ENCODE peak calls at places on chromosomes 3 and 15, in five cellular contexts. K is sigmoid colon, Y is breast epithelium, M is HCT116, D is upper lobe of left lung. C is an unnamed sample.

GRCh38 chr3:108416111-108416869 is 94.1 kb downstream of the MYH15 start:
- DNase-seq in M (no peak), D (no peak), K (no peak), Y (no peak), C (no peak)

GRCh38 chr3:132637590-132637989 is 22.0 kb downstream of the ACAD11 start:
- DNase-seq in M (no peak), D (no peak), K (no peak), Y (no peak), C (no peak)

GRCh38 chr3:118478706-118479276 is 555.9 kb downstream of the IGSF11 start:
- DNase-seq in K (no peak), M (no peak), D (no peak), Y (no peak), C (no peak)

GRCh38 chr3:4746241-4746958 is 232.8 kb upstream of the BHLHE40 start:
- DNase-seq in K (no peak), D (no peak), Y (no peak), M (no peak), C (no peak)

GRCh38 chr3:8001307-8001706 is 500.3 kb upstream of the LMCD1 start:
- DNase-seq in K (no peak), D (no peak), M (no peak), Y (no peak), C (no peak)

GRCh38 chr15:44501768-44502366 is 35.1 kb upstream of the EIF3J start:
- DNase-seq in Y (no peak), M (peak; percentile 4), K (no peak), D (no peak), C (no peak)

GRCh38 chr3:169053427-169053826 is 610.1 kb downstream of the MECOM start:
- DNase-seq in M (no peak), Y (no peak), D (no peak), K (no peak), C (no peak)

GRCh38 chr3:171700157-171700556 is 110.1 kb downstream of the PLD1 start:
- DNase-seq in M (no peak), D (no peak), Y (no peak), K (no peak), C (no peak)

GRCh38 chr3:113695818-113696645 is at the start of gene USF3:
- DNase-seq in K (peak; percentile 88), Y (peak; percentile 50), D (peak; percentile 95), M (peak; percentile 23), C (no peak)

GRCh38 chr3:2303567-2303966 is 204.9 kb downstream of the CNTN4 start:
- DNase-seq in K (no peak), M (no peak), Y (no peak), D (no peak), C (no peak)

GRCh38 chr3:90091557-90091956 is 984.1 kb downstream of the EPHA3 start:
- DNase-seq in D (no peak), K (peak; percentile 72), M (no peak), Y (no peak), C (no peak)

GRCh38 chr3:71219744-71220638 is 363.5 kb downstream of the FOXP1 start:
- DNase-seq in D (no peak), K (no peak), Y (no peak), M (no peak), C (peak; percentile 56)

GRCh38 chr3:42497009-42497731 is 5.3 kb upstream of the VIPR1 start:
- DNase-seq in M (peak; percentile 51), Y (peak; percentile 11), K (peak; percentile 24), D (no peak), C (peak; percentile 70)

GRCh38 chr3:157354722-157355121 is 81.9 kb upstream of the PTX3 start:
- DNase-seq in Y (no peak), K (no peak), M (peak; percentile 15), D (no peak), C (no peak)

GRCh38 chr3:129432036-129432435 is 3.6 kb upstream of the EFCAB12 start:
- DNase-seq in D (no peak), K (no peak), M (no peak), Y (no peak), C (no peak)

GRCh38 chr15:70625438-70625837 is 137.9 kb downstream of the UACA start:
- DNase-seq in K (no peak), D (no peak), Y (no peak), M (no peak), C (no peak)

GRCh38 chr15:31235298-31236183 is 91.1 kb upstream of the KLF13 start:
- DNase-seq in K (peak; percentile 93), Y (no peak), M (no peak), D (no peak), C (no peak)

GRCh38 chr3:59696783-59697182 is 647.0 kb upstream of the CFAP20DC start:
- DNase-seq in K (no peak), M (no peak), Y (no peak), D (no peak), C (no peak)

GRCh38 chr15:36921484-36922091 is 178.8 kb downstream of the MEIS2 start:
- DNase-seq in M (no peak), D (no peak), Y (no peak), K (no peak), C (no peak)

GRCh38 chr15:50304856-50305255 is 39.3 kb upstream of the HDC start:
- DNase-seq in K (no peak), D (no peak), Y (no peak), M (no peak), C (no peak)

GRCh38 chr3:166029507-166029906 is 192.3 kb upstream of the BCHE start:
- DNase-seq in M (no peak), Y (no peak), D (peak; percentile 23), K (no peak), C (no peak)

GRCh38 chr3:53175613-53176537 is 14.9 kb downstream of the PRKCD start:
- DNase-seq in M (no peak), D (no peak), Y (no peak), K (no peak), C (no peak)

GRCh38 chr3:42080452-42080872 is 10.7 kb upstream of the TRAK1 start:
- DNase-seq in K (peak; percentile 85), Y (peak; percentile 76), D (no peak), M (peak; percentile 64), C (no peak)

GRCh38 chr3:52484680-52485461 is 10.3 kb upstream of the STAB1 start:
- DNase-seq in D (no peak), Y (no peak), K (no peak), M (no peak), C (no peak)

GRCh38 chr3:127068111-127068810 is 85.3 kb downstream of the PLXNA1 start:
- DNase-seq in Y (no peak), D (no peak), M (no peak), K (peak; percentile 46), C (no peak)

GRCh38 chr3:129605593-129606521 is 619 bp downstream of the PLXND1 start:
- DNase-seq in K (no peak), Y (no peak), M (no peak), D (peak; percentile 94), C (no peak)

GRCh38 chr3:141279074-141279945 is 47.7 kb downstream of the PXYLP1 start:
- DNase-seq in M (no peak), K (no peak), D (no peak), Y (peak; percentile 11), C (no peak)

GRCh38 chr3:119781330-119782198 is at the start of gene NR1I2:
- DNase-seq in M (no peak), Y (no peak), K (no peak), D (no peak), C (no peak)
- TF ChIP-seq POLR2A in M (no peak), Y (no peak), K (no peak), D (no peak), C (no peak)

DNA sequence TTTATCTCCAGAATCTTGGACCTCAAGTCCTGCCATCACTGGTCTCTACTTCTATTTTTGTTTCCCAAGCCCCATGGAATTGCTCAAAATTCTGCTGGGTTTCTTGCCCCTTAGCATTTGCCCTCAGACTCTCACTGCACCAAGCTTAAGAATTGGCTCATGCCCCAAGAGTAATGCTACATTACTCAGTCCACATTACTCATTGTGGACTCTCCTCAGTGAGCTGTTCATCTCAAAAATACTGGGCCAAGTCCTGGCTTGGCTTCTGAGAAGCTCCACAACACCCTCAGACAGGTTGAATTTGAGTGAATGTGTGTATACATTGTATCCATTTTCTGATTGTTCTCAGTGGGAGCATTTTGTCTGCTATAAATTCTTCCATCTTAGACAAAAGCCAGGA is 364.4 kb upstream of the ARHGEF26 start:
- DNase-seq in M (no peak), Y (no peak), D (no peak), K (no peak), C (no peak)
- TF ChIP-seq CTCF in M (no peak), Y (no peak), D (no peak), K (no peak), C (no peak)

GRCh38 chr3:25567806-25568524 is 96.7 kb downstream of the TOP2B start:
- DNase-seq in D (peak; percentile 50), M (no peak), Y (no peak), K (no peak), C (no peak)

GRCh38 chr3:25566358-25566920 is 98.3 kb downstream of the TOP2B start:
- DNase-seq in Y (no peak), K (no peak), M (no peak), D (no peak), C (no peak)

GRCh38 chr3:25571285-25571684 is 93.4 kb downstream of the TOP2B start:
- DNase-seq in M (no peak), D (no peak), Y (no peak), K (no peak), C (no peak)

GRCh38 chr3:25567390-25567789 is 97.3 kb downstream of the TOP2B start:
- DNase-seq in D (no peak), K (no peak), Y (no peak), M (no peak), C (no peak)

GRCh38 chr3:25568525-25569078 is 96.1 kb downstream of the TOP2B start:
- DNase-seq in K (no peak), M (no peak), Y (no peak), D (peak; percentile 28), C (no peak)
- TF ChIP-seq POLR2AphosphoS5 in K (no peak), M (no peak), Y (no peak), D (no peak), C (no peak)

GRCh38 chr3:64686446-64686908 is 1.3 kb downstream of the ADAMTS9 start:
- DNase-seq in Y (no peak), K (no peak), M (no peak), D (no peak), C (no peak)

GRCh38 chr3:64685800-64686445 is 1.9 kb downstream of the ADAMTS9 start:
- DNase-seq in D (peak; percentile 94), Y (peak; percentile 91), M (peak; percentile 35), K (peak; percentile 99), C (no peak)

GRCh38 chr3:64685331-64685799 is 2.4 kb downstream of the ADAMTS9 start:
- DNase-seq in D (peak; percentile 70), Y (no peak), K (peak; percentile 93), M (no peak), C (no peak)

GRCh38 chr3:64687381-64687780 is 419 bp downstream of the ADAMTS9 start:
- DNase-seq in M (no peak), D (no peak), K (no peak), Y (no peak), C (no peak)

DNA sequence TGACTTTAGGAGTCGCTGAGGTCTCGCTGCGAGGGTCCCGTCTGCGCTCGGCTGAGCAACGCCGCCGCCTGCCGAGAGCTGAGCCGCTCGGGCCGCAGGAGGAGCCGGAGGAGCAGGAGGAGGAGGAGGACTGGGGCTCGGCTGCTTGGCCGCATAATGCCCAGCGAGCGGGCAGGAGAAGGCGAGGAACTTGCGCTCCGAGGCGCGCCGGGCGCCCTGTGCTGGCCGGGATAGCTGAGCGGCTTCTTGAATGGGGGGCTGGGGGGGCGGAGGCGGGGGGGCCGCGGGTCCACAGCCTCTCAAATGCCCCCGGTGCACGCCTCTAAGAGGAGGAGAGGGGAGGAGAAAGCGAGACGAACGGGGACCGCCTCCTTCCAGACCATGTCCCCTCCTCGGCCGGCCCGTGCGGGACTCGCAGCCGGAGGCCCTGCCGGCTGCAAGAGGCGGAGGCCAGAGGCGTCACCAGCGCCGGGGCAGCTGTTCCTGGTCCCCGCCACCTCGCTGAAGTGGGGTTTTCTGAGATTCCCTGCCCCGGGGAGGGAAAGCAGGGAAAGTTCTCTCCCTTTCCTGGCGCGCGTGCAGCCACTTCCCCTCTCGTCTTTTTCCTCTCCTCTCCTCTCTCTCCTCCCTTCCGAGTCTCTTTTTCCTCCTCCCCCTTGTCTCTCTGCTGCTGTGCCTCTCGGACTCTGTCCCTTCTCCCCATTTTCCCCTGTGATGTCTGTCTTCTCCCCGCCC is at the start of gene ADAMTS9:
- DNase-seq in D (peak; percentile 94), Y (peak; percentile 53), K (peak; percentile 91), M (no peak), C (peak; percentile 93)
- TF ChIP-seq POLR2A in D (no peak), Y (no peak), K (peak; percentile 54), M (no peak), C (no peak)

C was measured in vagina.